ENCODE peak calls at places on chromosomes 3 and 15, in five cellular contexts. I, J, D, Q and X are unnamed samples.

GRCh38 chr3:195204360-195205166 is 66.4 kb downstream of the XXYLT1 start:
- DNase-seq in I (peak), Q (peak), J (peak), D (no peak), X (no peak)

GRCh38 chr15:49620174-49620573 is 444 bp downstream of the FAM227B start:
- DNase-seq in D (no peak), Q (peak), I (no peak), J (no peak), X (no peak)

GRCh38 chr3:171704002-171704401 is 106.3 kb downstream of the PLD1 start:
- DNase-seq in Q (peak), I (peak), J (no peak), D (no peak), X (no peak)

GRCh38 chr3:51388286-51389029 is 2.6 kb upstream of the RBM15B start:
- DNase-seq in Q (no peak), J (no peak), I (no peak), D (no peak), X (no peak)

GRCh38 chr3:177055557-177056290 is 141.6 kb downstream of the TBL1XR1 start:
- DNase-seq in Q (no peak), I (no peak), J (no peak), D (no peak), X (no peak)

GRCh38 chr15:26069204-26069603 is 206.1 kb upstream of the ATP10A start:
- DNase-seq in I (no peak), J (no peak), Q (no peak), D (no peak), X (no peak)

GRCh38 chr3:67569324-67569723 is 85.1 kb downstream of the SUCLG2 start:
- DNase-seq in D (no peak), J (no peak), I (no peak), Q (no peak), X (no peak)

GRCh38 chr3:57118279-57118678 is 46.9 kb downstream of the IL17RD start:
- DNase-seq in I (no peak), D (no peak), J (no peak), Q (no peak), X (no peak)

GRCh38 chr3:51962854-51963530 is 4.3 kb downstream of the PCBP4 start:
- DNase-seq in Q (no peak), J (no peak), I (peak), D (no peak), X (no peak)

GRCh38 chr15:32651229-32651837 is 9.8 kb downstream of the SCG5 start:
- DNase-seq in Q (peak), D (peak), I (peak), J (peak), X (peak)

GRCh38 chr15:68552344-68552743 is 26.4 kb upstream of the CORO2B start:
- DNase-seq in I (no peak), Q (no peak), D (no peak), J (no peak), X (no peak)

GRCh38 chr3:9314796-9315195 is 48.1 kb upstream of the THUMPD3 start:
- DNase-seq in D (no peak), I (peak), J (no peak), Q (no peak), X (no peak)

GRCh38 chr3:27080126-27080525 is 289.1 kb downstream of the NEK10 start:
- DNase-seq in J (no peak), Q (peak), D (no peak), I (no peak), X (no peak)

GRCh38 chr3:32147509-32147908 is 41.1 kb downstream of the GPD1L start:
- DNase-seq in J (no peak), Q (peak), D (no peak), I (no peak), X (no peak)

GRCh38 chr3:8210752-8211405 is 290.7 kb upstream of the LMCD1 start:
- DNase-seq in J (no peak), Q (peak), I (no peak), D (no peak), X (no peak)

GRCh38 chr3:165339753-165340152 is 143.6 kb upstream of the SLITRK3 start:
- DNase-seq in J (no peak), I (no peak), D (no peak), Q (peak), X (no peak)

GRCh38 chr3:120743556-120744195 is 1.1 kb downstream of the GTF2E1 start:
- DNase-seq in I (no peak), J (peak), D (no peak), Q (peak), X (no peak)

GRCh38 chr3:143237036-143237688 is 117.6 kb downstream of the CHST2 start:
- DNase-seq in I (no peak), D (no peak), J (no peak), Q (peak), X (no peak)

GRCh38 chr15:60964527-60964926 is 264.6 kb downstream of the RORA start:
- DNase-seq in D (no peak), J (no peak), I (peak), Q (no peak), X (no peak)

GRCh38 chr15:50066202-50066601 is 52.8 kb downstream of the ATP8B4 start:
- DNase-seq in Q (peak), J (no peak), D (peak), I (no peak), X (no peak)

GRCh38 chr15:90895571-90896117 is 7.5 kb upstream of the MAN2A2 start:
- DNase-seq in D (no peak), Q (no peak), J (no peak), I (peak), X (no peak)

GRCh38 chr3:26623409-26624208 is 1.0 kb downstream of the LRRC3B start:
- DNase-seq in Q (no peak), J (peak), I (no peak), D (no peak), X (peak)

GRCh38 chr15:88606437-88606794 is 14.7 kb upstream of the AEN start:
- DNase-seq in I (no peak), D (no peak), J (no peak), Q (no peak), X (no peak)

GRCh38 chr3:171335559-171335958 is 124.6 kb downstream of the TNIK start:
- DNase-seq in Q (no peak), I (no peak), D (no peak), J (no peak), X (no peak)

GRCh38 chr3:22474706-22475470 is 723.9 kb upstream of the ZNF385D start:
- DNase-seq in D (peak), J (no peak), Q (peak), I (no peak), X (no peak)

GRCh38 chr15:80920271-80920699 is 69.3 kb downstream of the MESD start:
- DNase-seq in I (no peak), D (no peak), J (no peak), Q (no peak), X (no peak)

GRCh38 chr3:155369735-155370134 is 76.3 kb upstream of the STRIT1 start:
- DNase-seq in Q (no peak), J (no peak), I (no peak), D (no peak), X (no peak)

GRCh38 chr3:25507811-25508210 is 79.7 kb downstream of the RARB start:
- DNase-seq in J (no peak), I (no peak), D (no peak), Q (no peak), X (no peak)

GRCh38 chr3:17759901-17760300 is 17.5 kb upstream of the TBC1D5 start:
- DNase-seq in J (no peak), D (no peak), Q (peak), I (no peak), X (no peak)

GRCh38 chr3:178343433-178344038 is 192.7 kb upstream of the KCNMB2 start:
- DNase-seq in D (no peak), Q (no peak), I (no peak), J (no peak), X (no peak)

GRCh38 chr3:141243295-141243707 is 11.7 kb downstream of the PXYLP1 start:
- DNase-seq in I (no peak), J (peak), Q (peak), D (no peak), X (no peak)

GRCh38 chr3:177337548-177338331 is 140.5 kb upstream of the TBL1XR1 start:
- DNase-seq in D (no peak), J (no peak), I (no peak), Q (peak), X (no peak)

GRCh38 chr3:197349368-197349767 is 51.0 kb upstream of the DLG1 start:
- DNase-seq in J (no peak), D (no peak), I (no peak), Q (peak), X (no peak)

GRCh38 chr15:85614059-85614458 is 180.7 kb downstream of the KLHL25 start:
- DNase-seq in J (no peak), I (no peak), D (no peak), Q (no peak), X (no peak)

GRCh38 chr15:85616549-85616948 is 178.2 kb downstream of the KLHL25 start:
- DNase-seq in J (no peak), Q (no peak), D (no peak), I (no peak), X (no peak)

GRCh38 chr15:85620321-85621044 is 174.2 kb downstream of the KLHL25 start:
- DNase-seq in I (peak), Q (peak), J (no peak), D (no peak), X (no peak)

GRCh38 chr15:85618956-85619491 is 175.7 kb downstream of the KLHL25 start:
- DNase-seq in I (peak), J (peak), D (peak), Q (peak), X (no peak)

DNA sequence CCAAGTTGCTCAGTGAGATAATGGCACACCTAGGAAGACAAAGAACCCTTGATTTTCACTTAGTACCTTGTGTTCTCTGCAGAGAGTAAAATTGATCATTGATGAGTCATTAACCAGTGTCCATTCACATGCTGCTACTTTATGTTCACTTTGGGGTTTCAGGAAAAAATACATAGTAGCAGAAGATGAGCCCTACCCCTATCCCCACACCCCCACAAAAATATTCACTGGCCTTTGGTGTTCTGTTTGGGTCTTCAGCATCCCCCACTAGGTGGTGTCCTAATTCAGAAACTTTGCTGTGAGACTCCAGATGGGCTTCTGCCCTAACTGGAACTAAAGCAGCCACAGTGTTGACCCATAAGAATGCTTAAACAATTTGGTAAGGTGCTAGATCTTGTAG is 178.8 kb downstream of the KLHL25 start:
- DNase-seq in J (no peak), Q (peak), I (peak), D (no peak), X (peak)
- TF ChIP-seq CTCF in J (peak), Q (peak), I (peak), D (no peak), X (peak)

GRCh38 chr3:156535162-156535627 is 19.7 kb downstream of the SSR3 start:
- DNase-seq in J (no peak), I (peak), Q (peak), D (no peak), X (no peak)
- TF ChIP-seq CTCF in J (no peak), I (no peak), Q (peak), D (no peak), X (no peak)

GRCh38 chr3:129160891-129161859 is at the start of gene ISY1:
- DNase-seq in D (peak), J (peak), I (peak), Q (peak), X (peak)

GRCh38 chr3:129161860-129162271 is 1.0 kb upstream of the ISY1 start:
- DNase-seq in Q (peak), J (peak), I (no peak), D (peak), X (peak)

GRCh38 chr3:129166579-129167332 is 5.9 kb upstream of the ISY1 start:
- DNase-seq in Q (no peak), I (no peak), D (no peak), J (no peak), X (no peak)

GRCh38 chr3:129164500-129164899 is 3.6 kb upstream of the ISY1 start:
- DNase-seq in I (no peak), D (no peak), Q (no peak), J (no peak), X (no peak)

DNA sequence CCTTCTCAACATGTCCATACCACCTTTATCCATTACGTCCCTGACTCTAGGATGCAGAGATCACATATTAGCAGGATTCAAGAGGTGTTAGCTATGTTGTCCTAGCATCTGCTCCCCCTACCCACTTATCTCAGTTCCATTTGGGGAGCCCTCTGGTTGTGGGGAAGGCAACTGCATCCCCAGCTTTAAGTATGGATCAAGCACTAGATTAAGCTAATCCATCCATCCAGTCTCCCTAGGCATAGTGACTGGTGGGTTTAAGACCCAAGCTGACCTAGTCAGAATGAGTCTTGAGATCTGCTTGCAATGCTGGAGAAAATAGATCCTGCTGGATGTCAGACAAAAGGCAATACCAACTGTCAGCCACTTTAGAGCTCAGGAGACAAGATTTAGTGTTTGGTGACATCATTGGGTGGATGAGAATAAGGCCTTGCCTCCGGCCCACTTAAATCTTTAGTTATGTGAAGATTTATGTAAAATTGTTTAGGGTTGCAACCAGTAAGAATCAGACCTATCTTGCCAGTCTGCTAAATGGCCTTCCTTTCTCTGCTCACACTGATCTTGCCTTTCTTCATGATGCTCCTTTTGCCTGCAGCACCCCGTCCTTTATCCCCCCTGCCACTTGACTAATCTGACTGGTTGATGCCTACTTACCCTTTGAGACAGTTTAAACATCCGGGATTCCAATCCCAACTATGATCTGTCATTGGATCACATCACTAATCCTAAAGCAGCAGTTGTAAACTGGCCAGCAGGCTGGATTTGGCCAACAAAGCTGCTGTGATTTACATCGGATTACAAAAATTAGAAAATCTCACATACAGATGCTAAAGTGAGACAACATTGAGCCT is 2.1 kb upstream of the ISY1 start:
- DNase-seq in D (no peak), I (no peak), Q (no peak), J (peak), X (no peak)
- TF ChIP-seq CTCF in D (no peak), I (no peak), Q (peak), J (no peak), X (no peak)

GRCh38 chr3:117547956-117548550 is 838.5 kb downstream of the TUSC7 start:
- DNase-seq in I (no peak), Q (peak), J (no peak), D (no peak), X (no peak)

GRCh38 chr3:117548600-117548999 is 839.0 kb downstream of the TUSC7 start:
- DNase-seq in Q (no peak), I (no peak), J (no peak), D (no peak), X (no peak)

GRCh38 chr3:117553461-117553860 is 843.9 kb downstream of the TUSC7 start:
- DNase-seq in J (no peak), D (no peak), Q (peak), I (no peak), X (no peak)

GRCh38 chr3:117545484-117545883 is 835.9 kb downstream of the TUSC7 start:
- DNase-seq in D (no peak), I (no peak), Q (no peak), J (no peak), X (no peak)

GRCh38 chr3:117549716-117550115 is 840.1 kb downstream of the TUSC7 start:
- DNase-seq in D (no peak), J (no peak), Q (no peak), I (no peak), X (no peak)
- TF ChIP-seq CTCF in D (no peak), J (no peak), Q (no peak), I (no peak), X (no peak)

GRCh38 chr15:66909381-66909890 is 156.0 kb upstream of the SMAD3 start:
- DNase-seq in Q (no peak), J (no peak), D (no peak), I (no peak), X (no peak)

GRCh38 chr15:66906660-66907059 is 158.7 kb upstream of the SMAD3 start:
- DNase-seq in I (no peak), Q (no peak), J (no peak), D (no peak), X (no peak)

GRCh38 chr15:66907826-66908502 is 157.4 kb upstream of the SMAD3 start:
- DNase-seq in I (peak), J (no peak), D (peak), Q (peak), X (no peak)

GRCh38 chr15:66911131-66911700 is 154.2 kb upstream of the SMAD3 start:
- DNase-seq in J (no peak), D (peak), Q (no peak), I (no peak), X (no peak)

DNA sequence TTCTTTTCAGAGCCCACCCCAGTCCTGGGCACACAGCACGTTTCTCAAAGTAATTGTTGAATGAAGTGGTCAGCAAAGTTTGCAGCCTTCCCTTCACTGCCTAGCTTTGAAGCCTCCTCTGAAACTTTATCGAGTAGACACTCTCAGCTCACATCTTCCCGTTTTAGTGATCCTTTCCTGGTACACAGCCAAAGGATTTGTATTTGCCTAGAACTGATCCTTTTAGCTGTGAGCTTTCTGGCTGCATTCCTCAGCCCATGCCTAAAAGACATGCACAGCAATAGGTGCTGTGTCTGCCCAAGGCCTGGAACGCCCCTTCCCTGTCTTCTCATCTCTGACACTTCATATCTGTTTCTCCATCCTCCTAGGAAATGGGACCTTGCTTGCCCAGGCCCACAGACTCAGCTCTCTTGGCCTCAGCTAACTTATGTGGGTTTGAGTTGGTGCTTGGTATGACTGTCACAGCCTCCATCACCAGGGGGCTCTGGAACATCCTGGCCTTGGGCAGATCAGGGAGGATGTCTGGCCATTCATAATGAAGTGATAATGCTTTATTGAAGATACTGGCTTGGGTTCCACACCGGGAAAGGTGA is 156.8 kb upstream of the SMAD3 start:
- DNase-seq in Q (no peak), J (no peak), D (no peak), I (no peak), X (no peak)
- TF ChIP-seq CTCF in Q (no peak), J (no peak), D (no peak), I (no peak), X (no peak)

GRCh38 chr3:183566882-183567281 is 11.4 kb upstream of the KLHL6 start:
- DNase-seq in Q (no peak), D (no peak), J (no peak), I (no peak), X (no peak)

GRCh38 chr3:183560607-183561006 is 5.1 kb upstream of the KLHL6 start:
- DNase-seq in D (no peak), I (no peak), Q (no peak), J (no peak), X (peak)

GRCh38 chr3:183563686-183563941 is 8.1 kb upstream of the KLHL6 start:
- DNase-seq in I (no peak), J (no peak), Q (no peak), D (no peak), X (no peak)

DNA sequence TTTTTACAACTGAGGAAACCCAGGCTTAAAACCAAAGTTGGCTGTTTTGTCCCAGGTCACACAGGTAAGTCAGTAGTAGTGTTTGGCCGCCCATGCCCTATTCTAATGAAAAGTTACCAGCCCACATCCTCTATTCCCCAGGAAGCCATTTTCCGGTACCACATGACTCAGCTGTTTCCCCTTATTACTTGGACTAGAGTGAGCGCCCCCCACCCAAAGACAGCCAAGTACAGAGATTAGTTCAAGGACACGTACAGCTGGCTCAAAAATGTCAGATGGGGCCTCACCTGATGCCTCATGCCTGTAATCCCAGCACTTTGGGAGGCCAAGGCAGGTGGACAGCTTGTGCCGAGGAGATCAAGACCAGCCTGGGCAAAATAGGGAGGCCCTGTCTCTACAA is 8.5 kb upstream of the KLHL6 start:
- DNase-seq in J (no peak), Q (no peak), I (no peak), D (no peak), X (no peak)
- TF ChIP-seq CTCF in J (no peak), Q (no peak), I (no peak), D (no peak), X (no peak)

GRCh38 chr15:65599677-65600076 is 11.3 kb downstream of the INTS14 start:
- DNase-seq in D (no peak), Q (no peak), I (no peak), J (no peak), X (no peak)

GRCh38 chr15:65598468-65598867 is 12.5 kb downstream of the INTS14 start:
- DNase-seq in D (no peak), Q (no peak), I (no peak), J (no peak), X (no peak)

GRCh38 chr15:65595960-65596359 is 15.0 kb downstream of the INTS14 start:
- DNase-seq in I (peak), Q (no peak), D (no peak), J (no peak), X (peak)
- TF ChIP-seq CTCF in I (no peak), Q (peak), D (no peak), J (no peak), X (peak)